ENCODE peak calls at places on chromosomes 13 and 19, in eight cellular contexts. One of them, this sample, is unnamed. For H3K4me1, the result is how much of the 10 kb centered on the place peaks cover.

GRCh38 chr13:114151565-114152284 is 19.3 kb upstream of the RASA3 start:
- DNase-seq in right cardiac atrium: no peak
- DNase-seq in hepatocyte: no peak
- DNase-seq in Peyer's patch: peak
- DNase-seq in esophagus squamous epithelium: no peak
- DNase-seq in mammary epithelial cell: peak
- DNase-seq in uterus: no peak
- DNase-seq in colonic mucosa: peak
- DNase-seq in this sample: peak

GRCh38 chr19:32866061-32866460 is 3.5 kb downstream of the SLC7A9 start:
- DNase-seq in right cardiac atrium: no peak
- DNase-seq in hepatocyte: no peak
- DNase-seq in Peyer's patch: no peak
- DNase-seq in esophagus squamous epithelium: no peak
- DNase-seq in mammary epithelial cell: no peak
- DNase-seq in uterus: no peak
- DNase-seq in colonic mucosa: no peak
- DNase-seq in this sample: no peak

GRCh38 chr13:96880419-96880818 is 113.9 kb downstream of the OXGR1 start:
- DNase-seq in right cardiac atrium: no peak
- DNase-seq in hepatocyte: no peak
- DNase-seq in Peyer's patch: no peak
- DNase-seq in esophagus squamous epithelium: no peak
- DNase-seq in mammary epithelial cell: no peak
- DNase-seq in uterus: no peak
- DNase-seq in colonic mucosa: no peak
- DNase-seq in this sample: no peak

GRCh38 chr13:42777476-42777875 is 3.9 kb upstream of the FAM216B start:
- DNase-seq in right cardiac atrium: no peak
- DNase-seq in hepatocyte: no peak
- DNase-seq in Peyer's patch: no peak
- DNase-seq in esophagus squamous epithelium: no peak
- DNase-seq in mammary epithelial cell: no peak
- DNase-seq in uterus: no peak
- DNase-seq in colonic mucosa: no peak
- DNase-seq in this sample: no peak

GRCh38 chr13:78319101-78319627 is 284.2 kb downstream of the POU4F1 start:
- DNase-seq in right cardiac atrium: no peak
- DNase-seq in hepatocyte: no peak
- DNase-seq in Peyer's patch: no peak
- DNase-seq in esophagus squamous epithelium: no peak
- DNase-seq in mammary epithelial cell: no peak
- DNase-seq in uterus: no peak
- DNase-seq in colonic mucosa: no peak
- DNase-seq in this sample: no peak

GRCh38 chr13:94292323-94292640 is 187.2 kb downstream of the DCT start:
- DNase-seq in right cardiac atrium: no peak
- DNase-seq in hepatocyte: no peak
- DNase-seq in Peyer's patch: no peak
- DNase-seq in esophagus squamous epithelium: no peak
- DNase-seq in mammary epithelial cell: no peak
- DNase-seq in uterus: no peak
- DNase-seq in colonic mucosa: no peak
- DNase-seq in this sample: no peak

GRCh38 chr13:34276764-34277163 is 458.8 kb downstream of the RFC3 start:
- DNase-seq in right cardiac atrium: no peak
- DNase-seq in hepatocyte: peak
- DNase-seq in Peyer's patch: no peak
- DNase-seq in esophagus squamous epithelium: no peak
- DNase-seq in mammary epithelial cell: no peak
- DNase-seq in uterus: no peak
- DNase-seq in colonic mucosa: no peak
- DNase-seq in this sample: no peak

GRCh38 chr13:113397606-113398425 is 33.9 kb upstream of the GRTP1 start:
- DNase-seq in right cardiac atrium: no peak
- DNase-seq in hepatocyte: no peak
- DNase-seq in Peyer's patch: peak
- DNase-seq in esophagus squamous epithelium: no peak
- DNase-seq in mammary epithelial cell: no peak
- DNase-seq in uterus: no peak
- DNase-seq in colonic mucosa: no peak
- DNase-seq in this sample: peak

GRCh38 chr13:48950507-48950886 is 25.2 kb upstream of the FNDC3A start:
- DNase-seq in right cardiac atrium: no peak
- DNase-seq in hepatocyte: no peak
- DNase-seq in Peyer's patch: no peak
- DNase-seq in esophagus squamous epithelium: no peak
- DNase-seq in mammary epithelial cell: peak
- DNase-seq in uterus: no peak
- DNase-seq in colonic mucosa: no peak
- DNase-seq in this sample: no peak

GRCh38 chr13:28640861-28641599 is 17.9 kb upstream of the POMP start:
- DNase-seq in right cardiac atrium: no peak
- DNase-seq in hepatocyte: no peak
- DNase-seq in Peyer's patch: no peak
- DNase-seq in esophagus squamous epithelium: no peak
- DNase-seq in mammary epithelial cell: no peak
- DNase-seq in uterus: peak
- DNase-seq in colonic mucosa: no peak
- DNase-seq in this sample: no peak

GRCh38 chr13:69857188-69857821 is 250.3 kb upstream of the ATXN8OS start:
- DNase-seq in right cardiac atrium: no peak
- DNase-seq in hepatocyte: peak
- DNase-seq in Peyer's patch: no peak
- DNase-seq in esophagus squamous epithelium: no peak
- DNase-seq in mammary epithelial cell: peak
- DNase-seq in uterus: no peak
- DNase-seq in colonic mucosa: no peak
- DNase-seq in this sample: no peak

GRCh38 chr13:43545317-43545874 is 241.4 kb downstream of the ENOX1 start:
- DNase-seq in right cardiac atrium: no peak
- DNase-seq in hepatocyte: no peak
- DNase-seq in Peyer's patch: no peak
- DNase-seq in esophagus squamous epithelium: no peak
- DNase-seq in mammary epithelial cell: no peak
- DNase-seq in uterus: no peak
- DNase-seq in colonic mucosa: no peak
- DNase-seq in this sample: no peak

GRCh38 chr19:31595521-31595920 is 246.3 kb upstream of the TSHZ3 start:
- DNase-seq in right cardiac atrium: no peak
- DNase-seq in hepatocyte: no peak
- DNase-seq in Peyer's patch: no peak
- DNase-seq in esophagus squamous epithelium: no peak
- DNase-seq in mammary epithelial cell: no peak
- DNase-seq in uterus: no peak
- DNase-seq in colonic mucosa: no peak
- DNase-seq in this sample: peak

GRCh38 chr13:21053231-21053630 is 8.2 kb downstream of the LATS2 start:
- DNase-seq in right cardiac atrium: no peak
- DNase-seq in hepatocyte: no peak
- DNase-seq in Peyer's patch: no peak
- DNase-seq in esophagus squamous epithelium: no peak
- DNase-seq in mammary epithelial cell: peak
- DNase-seq in uterus: no peak
- DNase-seq in colonic mucosa: no peak
- DNase-seq in this sample: no peak

GRCh38 chr13:112772539-112772909 is 82.7 kb downstream of the ATP11A start:
- DNase-seq in right cardiac atrium: no peak
- DNase-seq in hepatocyte: no peak
- DNase-seq in Peyer's patch: no peak
- DNase-seq in esophagus squamous epithelium: no peak
- DNase-seq in mammary epithelial cell: no peak
- DNase-seq in uterus: no peak
- DNase-seq in colonic mucosa: no peak
- DNase-seq in this sample: no peak

GRCh38 chr13:79736356-79736755 is 255.4 kb downstream of the NDFIP2 start:
- DNase-seq in right cardiac atrium: no peak
- DNase-seq in hepatocyte: no peak
- DNase-seq in Peyer's patch: no peak
- DNase-seq in esophagus squamous epithelium: no peak
- DNase-seq in mammary epithelial cell: peak
- DNase-seq in uterus: no peak
- DNase-seq in colonic mucosa: no peak
- DNase-seq in this sample: no peak

GRCh38 chr19:53328967-53329366 is 4.6 kb upstream of the ZNF845 start:
- DNase-seq in right cardiac atrium: peak
- DNase-seq in hepatocyte: no peak
- DNase-seq in Peyer's patch: no peak
- DNase-seq in esophagus squamous epithelium: no peak
- DNase-seq in mammary epithelial cell: no peak
- DNase-seq in uterus: peak
- DNase-seq in colonic mucosa: no peak
- DNase-seq in this sample: peak

GRCh38 chr13:66328486-66328885 is 901.6 kb downstream of the PCDH9 start:
- DNase-seq in right cardiac atrium: no peak
- DNase-seq in hepatocyte: no peak
- DNase-seq in Peyer's patch: no peak
- DNase-seq in esophagus squamous epithelium: no peak
- DNase-seq in mammary epithelial cell: no peak
- DNase-seq in uterus: no peak
- DNase-seq in colonic mucosa: no peak
- DNase-seq in this sample: no peak

DNA sequence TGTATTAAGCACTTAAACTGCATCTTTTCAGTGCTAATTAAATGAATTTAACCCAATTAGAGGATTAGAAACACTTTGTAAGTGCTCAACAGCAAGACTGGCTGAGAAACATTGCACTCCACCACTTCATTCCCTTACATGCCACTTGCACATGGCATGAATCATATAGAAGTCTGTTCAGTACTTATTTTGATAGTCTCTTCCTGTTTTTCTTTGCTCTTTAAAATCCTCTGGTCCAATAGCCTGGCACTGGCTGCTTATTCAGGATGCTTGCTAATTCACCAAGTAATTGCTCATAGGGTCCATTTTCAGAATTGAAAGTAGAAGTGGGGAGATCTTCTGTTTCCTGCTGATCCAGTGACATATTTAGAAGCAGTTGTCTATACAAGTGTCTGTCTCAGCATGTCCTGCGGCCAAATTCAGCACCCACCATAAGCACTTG is 900.1 kb downstream of the PCDH9 start:
- DNase-seq in right cardiac atrium: no peak
- DNase-seq in hepatocyte: no peak
- DNase-seq in Peyer's patch: no peak
- DNase-seq in esophagus squamous epithelium: no peak
- DNase-seq in mammary epithelial cell: no peak
- DNase-seq in uterus: no peak
- DNase-seq in colonic mucosa: no peak
- DNase-seq in this sample: no peak
- H3K27ac ChIP-seq in right cardiac atrium: no peak
- H3K27ac ChIP-seq in hepatocyte: no peak
- H3K27ac ChIP-seq in Peyer's patch: no peak
- H3K27ac ChIP-seq in esophagus squamous epithelium: no peak
- H3K27ac ChIP-seq in mammary epithelial cell: no peak
- H3K27ac ChIP-seq in uterus: no peak
- H3K27ac ChIP-seq in colonic mucosa: no peak
- H3K27ac ChIP-seq in this sample: no peak

DNA sequence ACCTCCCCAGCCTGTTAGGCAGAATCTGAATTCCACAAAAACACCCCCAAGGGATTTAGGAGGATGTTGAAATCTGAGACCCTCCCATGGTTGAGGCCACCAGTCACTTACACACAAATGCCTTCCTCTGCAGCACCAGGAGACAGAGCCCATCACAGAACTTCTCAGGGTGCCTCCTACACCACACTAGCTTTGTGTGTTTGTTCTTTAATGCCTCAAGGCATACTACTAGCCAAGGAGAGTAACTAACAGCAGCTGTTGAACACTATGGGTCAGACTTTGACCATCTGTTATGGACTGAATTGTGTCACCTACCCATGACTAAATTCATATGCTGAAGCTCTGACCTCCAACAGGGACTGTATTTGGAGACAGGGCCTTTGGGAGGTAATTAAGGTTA is 9.5 kb upstream of the MED26 start:
- DNase-seq in right cardiac atrium: no peak
- DNase-seq in hepatocyte: no peak
- DNase-seq in Peyer's patch: no peak
- DNase-seq in esophagus squamous epithelium: no peak
- DNase-seq in mammary epithelial cell: no peak
- DNase-seq in uterus: no peak
- DNase-seq in colonic mucosa: no peak
- DNase-seq in this sample: no peak
- H3K4me3 ChIP-seq in right cardiac atrium: no peak
- H3K4me3 ChIP-seq in hepatocyte: no peak
- H3K4me3 ChIP-seq in Peyer's patch: no peak
- H3K4me3 ChIP-seq in esophagus squamous epithelium: no peak
- H3K4me3 ChIP-seq in mammary epithelial cell: no peak
- H3K4me3 ChIP-seq in uterus: no peak
- H3K4me3 ChIP-seq in colonic mucosa: no peak
- H3K4me3 ChIP-seq in this sample: no peak

GRCh38 chr19:42179501-42179817 is 38.0 kb downstream of the DEDD2 start:
- DNase-seq in right cardiac atrium: no peak
- DNase-seq in hepatocyte: no peak
- DNase-seq in Peyer's patch: no peak
- DNase-seq in esophagus squamous epithelium: no peak
- DNase-seq in mammary epithelial cell: no peak
- DNase-seq in uterus: no peak
- DNase-seq in colonic mucosa: no peak
- DNase-seq in this sample: no peak
- H3K4me1 ChIP-seq in right cardiac atrium: under half
- H3K4me1 ChIP-seq in hepatocyte: under half
- H3K4me1 ChIP-seq in Peyer's patch: under half
- H3K4me1 ChIP-seq in esophagus squamous epithelium: under half
- H3K4me1 ChIP-seq in mammary epithelial cell: under half
- H3K4me1 ChIP-seq in uterus: under half
- H3K4me1 ChIP-seq in colonic mucosa: under half
- H3K4me1 ChIP-seq in this sample: under half

DNA sequence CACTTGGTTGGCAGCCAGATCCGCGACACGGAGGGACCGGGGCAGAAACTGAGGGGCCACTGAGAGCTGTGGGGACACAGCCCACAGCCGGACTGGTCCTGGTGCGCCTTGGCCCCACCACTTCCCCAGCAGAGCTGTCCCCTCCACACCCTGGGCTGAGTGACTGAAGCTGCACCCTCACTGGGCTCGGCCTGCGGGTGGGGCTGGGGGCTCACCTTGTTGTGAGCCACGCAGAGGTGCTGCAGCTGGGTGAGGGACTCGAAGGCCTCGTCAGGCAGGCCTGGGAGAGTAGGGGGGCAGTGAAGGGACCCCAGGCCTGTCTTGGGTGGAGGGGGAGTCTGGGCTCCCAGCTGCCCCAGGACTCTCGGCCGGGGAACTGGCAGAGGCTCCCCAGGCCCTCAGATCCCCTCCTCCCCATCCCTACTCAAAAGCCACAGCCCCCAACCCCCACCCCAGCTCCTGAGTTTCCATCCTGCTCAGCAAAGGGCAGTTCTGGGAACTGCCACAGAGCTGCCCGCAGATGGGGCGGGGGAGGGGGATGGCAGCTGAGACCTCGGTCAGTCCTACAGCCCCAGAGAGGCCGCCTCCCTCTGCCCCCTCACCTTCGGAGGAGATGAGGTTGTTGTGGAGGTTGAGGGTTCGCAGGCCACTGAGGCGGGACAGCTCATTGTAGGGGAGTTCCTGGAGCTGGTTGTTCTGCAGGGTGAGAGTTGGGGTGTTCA is 2.3 kb downstream of the PODNL1 start:
- DNase-seq in right cardiac atrium: no peak
- DNase-seq in hepatocyte: peak
- DNase-seq in Peyer's patch: peak
- DNase-seq in esophagus squamous epithelium: no peak
- DNase-seq in mammary epithelial cell: no peak
- DNase-seq in uterus: no peak
- DNase-seq in colonic mucosa: no peak
- DNase-seq in this sample: peak
- H3K27ac ChIP-seq in right cardiac atrium: no peak
- H3K27ac ChIP-seq in hepatocyte: no peak
- H3K27ac ChIP-seq in Peyer's patch: no peak
- H3K27ac ChIP-seq in esophagus squamous epithelium: no peak
- H3K27ac ChIP-seq in mammary epithelial cell: no peak
- H3K27ac ChIP-seq in uterus: no peak
- H3K27ac ChIP-seq in colonic mucosa: no peak
- H3K27ac ChIP-seq in this sample: no peak